ENCODE peak calls at places on chromosomes 4 and X, in four cellular contexts. A is activated B cell treated with CpG ODN at 0.5 μM for 24 hours, I is DMS153, S is dorsolateral prefrontal cortex. P is an unnamed sample.

GRCh38 chr4:1833307-1834046 is 22.5 kb downstream of the LETM1 start:
- DNase-seq in A (no peak), I (no peak), S (no peak), P (no peak)

GRCh38 chrX:148960060-148960459 is 459.6 kb downstream of the AFF2 start:
- DNase-seq in A (no peak), I (no peak), S (no peak), P (no peak)

GRCh38 chrX:3345281-3346081 is 971 bp downstream of the MXRA5 start:
- DNase-seq in A (no peak), I (no peak), S (no peak), P (peak)

GRCh38 chr4:42398448-42399355 is 1.4 kb downstream of the SHISA3 start:
- DNase-seq in A (no peak), I (no peak), S (no peak), P (no peak)

GRCh38 chr4:124144302-124144701 is 568.2 kb downstream of the ANKRD50 start:
- DNase-seq in A (no peak), I (peak), S (no peak), P (peak)

GRCh38 chrX:134782796-134783195 is 124.5 kb upstream of the PLAC1 start:
- DNase-seq in A (no peak), I (no peak), S (no peak), P (peak)

GRCh38 chrX:9895225-9895912 is 71.8 kb upstream of the CLDN34 start:
- DNase-seq in A (no peak), I (no peak), S (no peak), P (no peak)

GRCh38 chrX:1165535-1166196 is 46.8 kb downstream of the CRLF2 start:
- DNase-seq in A (no peak), I (no peak), S (no peak), P (no peak)

GRCh38 chr4:4852591-4853362 is 6.7 kb upstream of the MSX1 start:
- DNase-seq in A (no peak), I (no peak), S (no peak), P (no peak)

GRCh38 chr4:40196724-40197281 is at the start of gene RHOH:
- DNase-seq in A (peak), I (no peak), S (no peak), P (no peak)

GRCh38 chrX:41265615-41266014 is 68.3 kb upstream of the DDX3X start:
- DNase-seq in A (no peak), I (no peak), S (peak), P (no peak)

GRCh38 chrX:439236-439635 is 52.5 kb upstream of the PPP2R3B start:
- DNase-seq in A (no peak), I (no peak), S (no peak), P (no peak)

GRCh38 chr4:43457866-43458265 is 565.4 kb downstream of the GRXCR1 start:
- DNase-seq in A (no peak), I (no peak), S (no peak), P (no peak)

P was measured in NCI-H345.